ENCODE peak calls at places on chromosomes 2 and 18, in eight cellular contexts. I is NCI-H1694; K is CD4-positive, alpha-beta T cell; D is AG08395; G is posterior cingulate gyrus; L is mesendoderm; Q is HFFc6; E is hepatocyte. N is an unnamed sample.

GRCh38 chr2:58304843-58305242 is 63.7 kb upstream of the FANCL start:
- DNase-seq in D (no peak), G (no peak), Q (no peak), L (peak), K (no peak), I (no peak), E (no peak), N (peak)

GRCh38 chr2:40554665-40555294 is 102.9 kb upstream of the SLC8A1 start:
- DNase-seq in E (peak), K (no peak), G (peak), D (peak), I (peak), Q (peak), L (peak), N (peak)

GRCh38 chr18:44761812-44762211 is 81.1 kb downstream of the SETBP1 start:
- DNase-seq in E (no peak), D (no peak), I (no peak), L (no peak), K (no peak), Q (no peak), G (no peak), N (no peak)

GRCh38 chr18:63085611-63086010 is 234.0 kb downstream of the BCL2 start:
- DNase-seq in D (no peak), Q (no peak), G (no peak), K (no peak), E (no peak), I (no peak), L (no peak), N (peak)

GRCh38 chr2:239194731-239195317 is 206.0 kb downstream of the HDAC4 start:
- DNase-seq in I (no peak), G (peak), E (no peak), D (no peak), L (no peak), Q (no peak), K (no peak), N (no peak)

GRCh38 chr2:128313076-128313836 is 5.4 kb downstream of the HS6ST1 start:
- DNase-seq in E (peak), K (no peak), I (no peak), G (peak), D (no peak), L (peak), Q (peak), N (peak)

GRCh38 chr2:20961858-20962257 is 82.0 kb downstream of the APOB start:
- DNase-seq in E (no peak), D (no peak), Q (no peak), K (no peak), I (no peak), L (no peak), G (no peak), N (no peak)

GRCh38 chr2:204670124-204670523 is 124.8 kb downstream of the PARD3B start:
- DNase-seq in Q (no peak), I (no peak), G (no peak), D (no peak), E (peak), K (no peak), L (no peak), N (no peak)

GRCh38 chr2:156155319-156155718 is 177.2 kb downstream of the NR4A2 start:
- DNase-seq in G (no peak), I (no peak), E (no peak), D (no peak), Q (no peak), L (no peak), K (no peak), N (no peak)

GRCh38 chr18:23334569-23334968 is 118.5 kb upstream of the RIOK3 start:
- DNase-seq in K (no peak), E (no peak), Q (no peak), G (no peak), L (no peak), I (no peak), D (no peak), N (no peak)

GRCh38 chr2:150449856-150450255 is 37.6 kb downstream of the RND3 start:
- DNase-seq in K (no peak), D (no peak), Q (no peak), L (no peak), G (no peak), I (no peak), E (peak), N (no peak)

GRCh38 chr2:23669413-23670244 is 257.3 kb downstream of the ATAD2B start:
- DNase-seq in K (no peak), G (no peak), L (peak), E (peak), Q (no peak), D (no peak), I (peak), N (peak)

GRCh38 chr18:74315464-74316256 is at the start of gene C18orf63:
- DNase-seq in E (no peak), L (no peak), Q (no peak), K (no peak), D (no peak), I (no peak), G (no peak), N (no peak)